ENCODE peak calls at places on chromosomes 16 and 17, in seven cellular contexts. One of them, this sample, is unnamed.

GRCh38 chr17:47694018-47694817 is at the start of gene TBKBP1:
- DNase-seq in neural crest cell: peak
- DNase-seq in CD4-positive, alpha-beta memory T cell: peak
- DNase-seq in fibroblast of gingiva: no peak
- DNase-seq in Kasumi-1: peak
- DNase-seq in pancreas: peak
- DNase-seq in AG04449: no peak
- DNase-seq in this sample: peak

GRCh38 chr17:17495448-17496188 is 577 bp downstream of the RASD1 start:
- DNase-seq in neural crest cell: peak
- DNase-seq in CD4-positive, alpha-beta memory T cell: no peak
- DNase-seq in fibroblast of gingiva: no peak
- DNase-seq in Kasumi-1: no peak
- DNase-seq in pancreas: peak
- DNase-seq in AG04449: no peak
- DNase-seq in this sample: no peak

GRCh38 chr17:63881935-63882601 is at the start of gene GH2:
- DNase-seq in neural crest cell: peak
- DNase-seq in CD4-positive, alpha-beta memory T cell: peak
- DNase-seq in fibroblast of gingiva: no peak
- DNase-seq in Kasumi-1: peak
- DNase-seq in pancreas: peak
- DNase-seq in AG04449: no peak
- DNase-seq in this sample: peak

GRCh38 chr16:3054965-3055733 is 8.8 kb downstream of the MMP25 start:
- DNase-seq in neural crest cell: no peak
- DNase-seq in CD4-positive, alpha-beta memory T cell: no peak
- DNase-seq in fibroblast of gingiva: no peak
- DNase-seq in Kasumi-1: peak
- DNase-seq in pancreas: no peak
- DNase-seq in AG04449: no peak
- DNase-seq in this sample: no peak

GRCh38 chr17:77145635-77146632 is 5.2 kb downstream of the SEC14L1 start:
- DNase-seq in neural crest cell: no peak
- DNase-seq in CD4-positive, alpha-beta memory T cell: no peak
- DNase-seq in fibroblast of gingiva: peak
- DNase-seq in Kasumi-1: no peak
- DNase-seq in pancreas: peak
- DNase-seq in AG04449: no peak
- DNase-seq in this sample: peak

GRCh38 chr17:47816947-47817346 is 4.6 kb downstream of the OSBPL7 start:
- DNase-seq in neural crest cell: no peak
- DNase-seq in CD4-positive, alpha-beta memory T cell: no peak
- DNase-seq in fibroblast of gingiva: no peak
- DNase-seq in Kasumi-1: no peak
- DNase-seq in pancreas: peak
- DNase-seq in AG04449: no peak
- DNase-seq in this sample: no peak

GRCh38 chr17:56752263-56752662 is 81.5 kb downstream of the C17orf67 start:
- DNase-seq in neural crest cell: no peak
- DNase-seq in CD4-positive, alpha-beta memory T cell: no peak
- DNase-seq in fibroblast of gingiva: no peak
- DNase-seq in Kasumi-1: no peak
- DNase-seq in pancreas: no peak
- DNase-seq in AG04449: no peak
- DNase-seq in this sample: no peak

GRCh38 chr16:85055503-85056210 is 28.1 kb downstream of the KIAA0513 start:
- DNase-seq in neural crest cell: no peak
- DNase-seq in CD4-positive, alpha-beta memory T cell: peak
- DNase-seq in fibroblast of gingiva: peak
- DNase-seq in Kasumi-1: peak
- DNase-seq in pancreas: no peak
- DNase-seq in AG04449: no peak
- DNase-seq in this sample: peak

GRCh38 chr16:53892155-53892554 is 188.2 kb downstream of the FTO start:
- DNase-seq in neural crest cell: peak
- DNase-seq in CD4-positive, alpha-beta memory T cell: peak
- DNase-seq in fibroblast of gingiva: peak
- DNase-seq in Kasumi-1: peak
- DNase-seq in pancreas: no peak
- DNase-seq in AG04449: peak
- DNase-seq in this sample: peak

GRCh38 chr17:5630434-5630833 is 46.1 kb upstream of the NLRP1 start:
- DNase-seq in neural crest cell: no peak
- DNase-seq in CD4-positive, alpha-beta memory T cell: no peak
- DNase-seq in fibroblast of gingiva: no peak
- DNase-seq in Kasumi-1: no peak
- DNase-seq in pancreas: no peak
- DNase-seq in AG04449: peak
- DNase-seq in this sample: no peak

GRCh38 chr16:19741354-19741753 is 23.3 kb downstream of the IQCK start:
- DNase-seq in neural crest cell: no peak
- DNase-seq in CD4-positive, alpha-beta memory T cell: no peak
- DNase-seq in fibroblast of gingiva: no peak
- DNase-seq in Kasumi-1: no peak
- DNase-seq in pancreas: no peak
- DNase-seq in AG04449: no peak
- DNase-seq in this sample: no peak

GRCh38 chr16:21590791-21591190 is 8.6 kb upstream of the METTL9 start:
- DNase-seq in neural crest cell: no peak
- DNase-seq in CD4-positive, alpha-beta memory T cell: no peak
- DNase-seq in fibroblast of gingiva: no peak
- DNase-seq in Kasumi-1: no peak
- DNase-seq in pancreas: no peak
- DNase-seq in AG04449: no peak
- DNase-seq in this sample: no peak

GRCh38 chr16:2982402-2982801 is 2.2 kb upstream of the PKMYT1 start:
- DNase-seq in neural crest cell: no peak
- DNase-seq in CD4-positive, alpha-beta memory T cell: no peak
- DNase-seq in fibroblast of gingiva: no peak
- DNase-seq in Kasumi-1: no peak
- DNase-seq in pancreas: no peak
- DNase-seq in AG04449: no peak
- DNase-seq in this sample: no peak

GRCh38 chr17:51015145-51015558 is 105.5 kb downstream of the SPAG9 start:
- DNase-seq in neural crest cell: no peak
- DNase-seq in CD4-positive, alpha-beta memory T cell: no peak
- DNase-seq in fibroblast of gingiva: peak
- DNase-seq in Kasumi-1: no peak
- DNase-seq in pancreas: no peak
- DNase-seq in AG04449: no peak
- DNase-seq in this sample: no peak

GRCh38 chr17:17723354-17724261 is 42.4 kb downstream of the RAI1 start:
- DNase-seq in neural crest cell: peak
- DNase-seq in CD4-positive, alpha-beta memory T cell: peak
- DNase-seq in fibroblast of gingiva: peak
- DNase-seq in Kasumi-1: no peak
- DNase-seq in pancreas: no peak
- DNase-seq in AG04449: no peak
- DNase-seq in this sample: peak

GRCh38 chr17:79043931-79044320 is 20.0 kb downstream of the C1QTNF1 start:
- DNase-seq in neural crest cell: no peak
- DNase-seq in CD4-positive, alpha-beta memory T cell: no peak
- DNase-seq in fibroblast of gingiva: no peak
- DNase-seq in Kasumi-1: no peak
- DNase-seq in pancreas: peak
- DNase-seq in AG04449: no peak
- DNase-seq in this sample: no peak

GRCh38 chr17:51258756-51259573 is 884 bp downstream of the MBTD1 start:
- DNase-seq in neural crest cell: no peak
- DNase-seq in CD4-positive, alpha-beta memory T cell: no peak
- DNase-seq in fibroblast of gingiva: no peak
- DNase-seq in Kasumi-1: peak
- DNase-seq in pancreas: no peak
- DNase-seq in AG04449: no peak
- DNase-seq in this sample: peak

GRCh38 chr17:40345161-40346034 is 19.1 kb downstream of the GJD3 start:
- DNase-seq in neural crest cell: no peak
- DNase-seq in CD4-positive, alpha-beta memory T cell: no peak
- DNase-seq in fibroblast of gingiva: peak
- DNase-seq in Kasumi-1: peak
- DNase-seq in pancreas: peak
- DNase-seq in AG04449: no peak
- DNase-seq in this sample: peak

GRCh38 chr16:27803775-27804549 is 254.0 kb downstream of the KATNIP start:
- DNase-seq in neural crest cell: no peak
- DNase-seq in CD4-positive, alpha-beta memory T cell: no peak
- DNase-seq in fibroblast of gingiva: no peak
- DNase-seq in Kasumi-1: no peak
- DNase-seq in pancreas: no peak
- DNase-seq in AG04449: no peak
- DNase-seq in this sample: no peak

GRCh38 chr17:45160505-45161287 is 979 bp upstream of the HEXIM2 start:
- DNase-seq in neural crest cell: peak
- DNase-seq in CD4-positive, alpha-beta memory T cell: no peak
- DNase-seq in fibroblast of gingiva: peak
- DNase-seq in Kasumi-1: peak
- DNase-seq in pancreas: peak
- DNase-seq in AG04449: no peak
- DNase-seq in this sample: peak

GRCh38 chr17:39527220-39527813 is 66.0 kb downstream of the CDK12 start:
- DNase-seq in neural crest cell: no peak
- DNase-seq in CD4-positive, alpha-beta memory T cell: peak
- DNase-seq in fibroblast of gingiva: no peak
- DNase-seq in Kasumi-1: peak
- DNase-seq in pancreas: no peak
- DNase-seq in AG04449: no peak
- DNase-seq in this sample: peak

GRCh38 chr16:2689968-2690830 is 7.9 kb downstream of the KCTD5 start:
- DNase-seq in neural crest cell: no peak
- DNase-seq in CD4-positive, alpha-beta memory T cell: no peak
- DNase-seq in fibroblast of gingiva: no peak
- DNase-seq in Kasumi-1: no peak
- DNase-seq in pancreas: no peak
- DNase-seq in AG04449: no peak
- DNase-seq in this sample: peak

GRCh38 chr17:68497885-68498319 is 14.3 kb upstream of the PRKAR1A start:
- DNase-seq in neural crest cell: no peak
- DNase-seq in CD4-positive, alpha-beta memory T cell: no peak
- DNase-seq in fibroblast of gingiva: no peak
- DNase-seq in Kasumi-1: peak
- DNase-seq in pancreas: no peak
- DNase-seq in AG04449: no peak
- DNase-seq in this sample: no peak

GRCh38 chr16:64051826-64052225 is 1070.0 kb downstream of the CDH11 start:
- DNase-seq in neural crest cell: no peak
- DNase-seq in CD4-positive, alpha-beta memory T cell: no peak
- DNase-seq in fibroblast of gingiva: no peak
- DNase-seq in Kasumi-1: peak
- DNase-seq in pancreas: no peak
- DNase-seq in AG04449: no peak
- DNase-seq in this sample: peak

GRCh38 chr16:72111653-72112451 is 18.2 kb downstream of the DHX38 start:
- DNase-seq in neural crest cell: no peak
- DNase-seq in CD4-positive, alpha-beta memory T cell: no peak
- DNase-seq in fibroblast of gingiva: no peak
- DNase-seq in Kasumi-1: no peak
- DNase-seq in pancreas: no peak
- DNase-seq in AG04449: no peak
- DNase-seq in this sample: no peak

GRCh38 chr16:4097826-4098240 is 18.4 kb downstream of the ADCY9 start:
- DNase-seq in neural crest cell: no peak
- DNase-seq in CD4-positive, alpha-beta memory T cell: no peak
- DNase-seq in fibroblast of gingiva: peak
- DNase-seq in Kasumi-1: no peak
- DNase-seq in pancreas: peak
- DNase-seq in AG04449: peak
- DNase-seq in this sample: peak

GRCh38 chr17:51435641-51436091 is 175.3 kb downstream of the UTP18 start:
- DNase-seq in neural crest cell: peak
- DNase-seq in CD4-positive, alpha-beta memory T cell: peak
- DNase-seq in fibroblast of gingiva: no peak
- DNase-seq in Kasumi-1: no peak
- DNase-seq in pancreas: peak
- DNase-seq in AG04449: no peak
- DNase-seq in this sample: peak

GRCh38 chr17:55433029-55433628 is 11.5 kb upstream of the MMD start:
- DNase-seq in neural crest cell: no peak
- DNase-seq in CD4-positive, alpha-beta memory T cell: no peak
- DNase-seq in fibroblast of gingiva: no peak
- DNase-seq in Kasumi-1: no peak
- DNase-seq in pancreas: no peak
- DNase-seq in AG04449: no peak
- DNase-seq in this sample: no peak

This sample was measured in astrocyte of the hippocampus.